ENCODE peak calls at places on chromosome 7, in ten cellular contexts. A, T, P, D, H, U, M, J, I and V are unnamed samples.

GRCh38 chr7:134114992-134115391 is 12.1 kb upstream of the LRGUK start:
- DNase-seq in A (no peak), T (no peak), P (no peak), D (no peak), H (no peak), U (no peak), M (no peak), J (no peak), I (no peak), V (no peak)

GRCh38 chr7:23226841-23227450 is 19.6 kb upstream of the GPNMB start:
- DNase-seq in A (no peak), T (no peak), P (no peak), D (no peak), H (no peak), U (no peak), M (no peak), J (no peak), I (no peak), V (no peak)

GRCh38 chr7:67100956-67101361 is 104.3 kb downstream of the TYW1 start:
- DNase-seq in A (peak), T (no peak), P (no peak), D (no peak), H (no peak), U (no peak), M (no peak), J (no peak), I (peak), V (no peak)

GRCh38 chr7:156889089-156889488 is 3.9 kb downstream of the LMBR1 start:
- DNase-seq in A (no peak), T (no peak), P (no peak), D (no peak), H (no peak), U (no peak), M (no peak), J (peak), I (no peak), V (no peak)

GRCh38 chr7:149604521-149604920 is 106.9 kb upstream of the ZNF746 start:
- DNase-seq in A (no peak), T (no peak), P (no peak), D (no peak), H (no peak), U (no peak), M (no peak), J (no peak), I (no peak), V (no peak)

GRCh38 chr7:39534599-39534998 is 31.6 kb upstream of the YAE1 start:
- DNase-seq in A (no peak), T (no peak), P (no peak), D (no peak), H (no peak), U (no peak), M (no peak), J (no peak), I (no peak), V (no peak)

GRCh38 chr7:88206235-88206634 is 13.6 kb downstream of the SRI start:
- DNase-seq in A (no peak), T (no peak), P (no peak), D (no peak), H (no peak), U (no peak), M (no peak), J (no peak), I (no peak), V (no peak)

GRCh38 chr7:18694911-18695310 is 199.4 kb downstream of the HDAC9 start:
- DNase-seq in A (no peak), T (no peak), P (no peak), D (no peak), H (no peak), U (no peak), M (no peak), J (no peak), I (no peak), V (no peak)

GRCh38 chr7:151244156-151244870 is 4.2 kb downstream of the SMARCD3 start:
- DNase-seq in A (peak), T (peak), P (no peak), D (no peak), H (peak), U (no peak), M (peak), J (peak), I (peak), V (peak)

GRCh38 chr7:13540429-13540828 is 449.0 kb downstream of the ETV1 start:
- DNase-seq in A (no peak), T (no peak), P (no peak), D (no peak), H (no peak), U (no peak), M (no peak), J (no peak), I (no peak), V (no peak)

GRCh38 chr7:30193333-30193943 is 58.7 kb downstream of the MTURN start:
- DNase-seq in A (no peak), T (no peak), P (no peak), D (no peak), H (no peak), U (no peak), M (no peak), J (no peak), I (no peak), V (no peak)

GRCh38 chr7:113610572-113610971 is 308.2 kb downstream of the PPP1R3A start:
- DNase-seq in A (no peak), T (no peak), P (no peak), D (no peak), H (no peak), U (no peak), M (no peak), J (no peak), I (no peak), V (no peak)

GRCh38 chr7:491292-491957 is 28.2 kb downstream of the PDGFA start:
- DNase-seq in A (no peak), T (no peak), P (no peak), D (peak), H (no peak), U (no peak), M (peak), J (no peak), I (no peak), V (no peak)

GRCh38 chr7:50939026-50939425 is 156.3 kb upstream of the GRB10 start:
- DNase-seq in A (no peak), T (no peak), P (no peak), D (no peak), H (no peak), U (no peak), M (no peak), J (no peak), I (no peak), V (no peak)